ENCODE peak calls at places on chromosomes 6 and 20, in ten cellular contexts. O is posterior cingulate gyrus; D is NCI-H69; C is NCI-H748 treated with DMSO at 0.1 percent for 48 hours; F is pulmonary artery endothelial cell; S is effector memory CD8-positive, alpha-beta T cell; V is GM19239; P is left cardiac atrium; B is GM10248; R is fibroblast of mammary gland. H is an unnamed sample.

GRCh38 chr6:166929534-166930189 is 26.7 kb downstream of the RNASET2 start:
- DNase-seq in R (no peak), B (no peak), S (no peak), C (no peak), O (no peak), D (no peak), P (no peak), V (no peak), F (no peak), H (no peak)

GRCh38 chr6:170166511-170167122 is 124.3 kb downstream of the DLL1 start:
- DNase-seq in V (no peak), S (no peak), D (peak; percentile 79), P (peak; percentile 66), C (no peak), O (no peak), R (no peak), B (no peak), F (no peak), H (no peak)

GRCh38 chr6:132199343-132199742 is 201.9 kb downstream of the MOXD1 start:
- DNase-seq in C (no peak), O (no peak), P (no peak), R (peak; percentile 89), D (no peak), F (no peak), V (no peak), B (no peak), S (no peak), H (peak; percentile 78)

GRCh38 chr6:40599580-40599979 is 12.4 kb upstream of the LRFN2 start:
- DNase-seq in V (no peak), B (no peak), F (no peak), C (no peak), D (no peak), O (no peak), P (no peak), R (no peak), S (no peak), H (no peak)

GRCh38 chr20:14959506-14960493 is 622.4 kb upstream of the FLRT3 start:
- DNase-seq in S (no peak), C (no peak), P (no peak), B (no peak), D (peak; percentile 20), O (no peak), V (no peak), R (peak; percentile 42), F (no peak), H (no peak)

GRCh38 chr6:106702046-106702445 is 72.7 kb downstream of the QRSL1 start:
- DNase-seq in V (no peak), S (no peak), O (no peak), B (peak; percentile 18), F (no peak), D (peak; percentile 65), P (no peak), R (no peak), C (peak; percentile 68), H (no peak)

GRCh38 chr6:16205377-16206144 is 32.8 kb upstream of the GMPR start:
- DNase-seq in C (peak; percentile 72), R (peak; percentile 96), P (no peak), D (peak; percentile 98), B (peak; percentile 64), F (no peak), V (peak; percentile 62), O (no peak), S (no peak), H (peak; percentile 96)

GRCh38 chr20:3889489-3890409 is 562 bp downstream of the PANK2 start:
- DNase-seq in F (no peak), D (peak; percentile 76), V (no peak), R (no peak), O (peak; percentile 30), S (no peak), B (peak; percentile 54), C (peak; percentile 34), P (peak; percentile 49), H (no peak)

GRCh38 chr20:37522258-37523011 is 1.4 kb downstream of the NNAT start:
- DNase-seq in D (peak; percentile 44), F (no peak), O (peak; percentile 32), P (peak; percentile 77), C (peak; percentile 23), B (no peak), S (no peak), V (no peak), R (peak; percentile 14), H (peak; percentile 52)

GRCh38 chr6:101663099-101663498 is 269.6 kb downstream of the GRIK2 start:
- DNase-seq in O (no peak), R (no peak), V (no peak), B (no peak), F (no peak), P (no peak), C (peak; percentile 60), S (no peak), D (peak; percentile 84), H (no peak)

GRCh38 chr6:109966299-109966698 is 11.8 kb upstream of the GPR6 start:
- DNase-seq in C (no peak), S (no peak), R (no peak), D (no peak), P (no peak), O (no peak), V (no peak), F (no peak), B (no peak), H (no peak)

GRCh38 chr6:15171026-15171425 is 74.8 kb upstream of the JARID2 start:
- DNase-seq in O (no peak), B (no peak), S (no peak), F (no peak), P (no peak), V (no peak), C (no peak), R (no peak), D (no peak), H (no peak)

GRCh38 chr20:17097603-17098002 is 129.2 kb upstream of the PCSK2 start:
- DNase-seq in S (no peak), V (no peak), C (no peak), R (no peak), D (no peak), B (no peak), P (no peak), F (no peak), O (no peak), H (no peak)

GRCh38 chr6:31842056-31842455 is 14.5 kb downstream of the HSPA1B start:
- DNase-seq in S (no peak), B (no peak), V (no peak), O (no peak), F (no peak), C (no peak), D (no peak), P (no peak), R (no peak), H (no peak)

GRCh38 chr20:51156041-51156795 is 133.3 kb upstream of the KCNG1 start:
- DNase-seq in D (no peak), F (no peak), R (peak; percentile 86), C (no peak), V (no peak), P (no peak), B (no peak), S (no peak), O (no peak), H (peak; percentile 20)

GRCh38 chr6:166436195-166437139 is 53.7 kb upstream of the MPC1 start:
- DNase-seq in S (no peak), V (no peak), O (no peak), C (no peak), B (no peak), D (no peak), R (no peak), P (no peak), F (no peak), H (no peak)

GRCh38 chr6:81781624-81782023 is 29.1 kb upstream of the TENT5A start:
- DNase-seq in B (no peak), O (no peak), V (no peak), F (no peak), S (no peak), R (no peak), D (no peak), C (no peak), P (no peak), H (no peak)

GRCh38 chr20:32912688-32913087 is 54.0 kb downstream of the EFCAB8 start:
- DNase-seq in R (peak; percentile 34), P (no peak), F (no peak), D (no peak), V (no peak), S (no peak), O (no peak), C (no peak), B (no peak), H (no peak)

GRCh38 chr6:31559958-31560696 is 12.0 kb upstream of the LTA start:
- DNase-seq in F (peak; percentile 99), P (peak; percentile 82), V (peak; percentile 51), R (peak; percentile 64), B (peak; percentile 74), D (no peak), C (no peak), S (peak; percentile 46), O (no peak), H (peak; percentile 46)

GRCh38 chr6:116507324-116507723 is 4.1 kb upstream of the CALHM5 start:
- DNase-seq in R (peak; percentile 66), F (no peak), D (no peak), V (no peak), B (no peak), S (no peak), P (no peak), O (no peak), C (no peak), H (no peak)

GRCh38 chr6:28488916-28489365 is 26.7 kb downstream of the GPX6 start:
- DNase-seq in R (peak; percentile 85), V (no peak), D (peak; percentile 80), F (no peak), P (no peak), S (no peak), B (no peak), C (no peak), O (no peak), H (peak; percentile 56)

GRCh38 chr20:38184098-38184497 is 19.0 kb upstream of the TGM2 start:
- DNase-seq in B (no peak), P (no peak), C (no peak), O (no peak), D (no peak), S (no peak), V (no peak), R (no peak), F (no peak), H (peak; percentile 68)

GRCh38 chr6:82877213-82878195 is 188.1 kb downstream of the UBE3D start:
- DNase-seq in C (no peak), P (no peak), V (no peak), R (peak; percentile 16), B (no peak), O (no peak), F (no peak), S (no peak), D (no peak), H (peak; percentile 90)

GRCh38 chr20:50628853-50629674 is 62.3 kb downstream of the RIPOR3 start:
- DNase-seq in V (no peak), F (no peak), O (no peak), B (no peak), P (no peak), R (no peak), C (no peak), D (peak; percentile 8), S (no peak), H (no peak)

GRCh38 chr20:57473246-57474042 is 51.5 kb downstream of the CTCFL start:
- DNase-seq in C (no peak), O (no peak), D (peak; percentile 87), S (no peak), R (no peak), F (no peak), P (no peak), B (peak; percentile 73), V (peak; percentile 69), H (no peak)

GRCh38 chr20:34956041-34956458 is 382 bp downstream of the MYH7B start:
- DNase-seq in V (no peak), C (no peak), O (no peak), B (no peak), D (no peak), S (no peak), F (no peak), R (no peak), P (no peak), H (no peak)

GRCh38 chr6:84669945-84670344 is 94.5 kb downstream of the TBX18 start:
- DNase-seq in F (no peak), B (no peak), S (no peak), D (no peak), P (no peak), V (no peak), R (no peak), C (no peak), O (no peak), H (no peak)

GRCh38 chr6:68642977-68643376 is 7.9 kb downstream of the ADGRB3 start:
- DNase-seq in C (no peak), S (no peak), B (no peak), V (no peak), R (no peak), F (no peak), P (no peak), O (no peak), D (no peak), H (no peak)

H was measured in astrocyte.